ENCODE peak calls at places on chromosomes 5 and 9, in eight cellular contexts. M, G, W, B, P, S, T and Q are unnamed samples. For H3K36me3, the result is how much of the 10 kb centered on the place peaks cover.

GRCh38 chr5:121967187-121967586 is 5.4 kb downstream of the SRFBP1 start:
- DNase-seq in M (no peak), G (no peak), W (peak), B (no peak), P (no peak), S (peak), T (no peak), Q (peak)

GRCh38 chr9:38008168-38009034 is 60.6 kb downstream of the SHB start:
- DNase-seq in M (no peak), G (no peak), W (peak), B (no peak), P (peak), S (peak), T (no peak), Q (peak)

GRCh38 chr5:31638748-31639418 is at the start of gene PDZD2:
- DNase-seq in M (peak), G (peak), W (peak), B (peak), P (peak), S (peak), T (peak), Q (peak)

GRCh38 chr9:116543731-116544400 is 143.2 kb upstream of the TRIM32 start:
- DNase-seq in M (no peak), G (peak), W (peak), B (no peak), P (no peak), S (peak), T (no peak), Q (no peak)

GRCh38 chr5:72498284-72498683 is 8.9 kb downstream of the ZNF366 start:
- DNase-seq in M (no peak), G (no peak), W (peak), B (no peak), P (no peak), S (peak), T (no peak), Q (peak)

GRCh38 chr5:79243224-79243623 is 7.3 kb downstream of the JMY start:
- DNase-seq in M (no peak), G (no peak), W (no peak), B (no peak), P (no peak), S (no peak), T (no peak), Q (no peak)

GRCh38 chr9:73527521-73527920 is 375.9 kb downstream of the ANXA1 start:
- DNase-seq in M (no peak), G (no peak), W (no peak), B (no peak), P (no peak), S (peak), T (no peak), Q (peak)

GRCh38 chr5:1479581-1480188 is 34.4 kb upstream of the SLC6A3 start:
- DNase-seq in M (peak), G (no peak), W (no peak), B (peak), P (peak), S (no peak), T (peak), Q (peak)

GRCh38 chr9:2469681-2470141 is 151.9 kb upstream of the VLDLR start:
- DNase-seq in M (peak), G (peak), W (no peak), B (no peak), P (no peak), S (peak), T (peak), Q (no peak)

GRCh38 chr5:81717815-81718214 is 33.1 kb downstream of the SSBP2 start:
- DNase-seq in M (no peak), G (no peak), W (peak), B (no peak), P (no peak), S (peak), T (no peak), Q (no peak)

GRCh38 chr9:70340572-70340971 is 73.9 kb downstream of the KLF9 start:
- DNase-seq in M (peak), G (no peak), W (no peak), B (no peak), P (no peak), S (peak), T (peak), Q (peak)

GRCh38 chr9:137474271-137474670 is 15.1 kb upstream of the NSMF start:
- DNase-seq in M (no peak), G (no peak), W (no peak), B (no peak), P (no peak), S (no peak), T (no peak), Q (no peak)

GRCh38 chr9:124452841-124453585 is 2.8 kb downstream of the ADGRD2 start:
- DNase-seq in M (no peak), G (no peak), W (no peak), B (no peak), P (no peak), S (no peak), T (peak), Q (no peak)
- H3K4me3 ChIP-seq in M (peak), G (peak), W (no peak), B (no peak), P (no peak), S (no peak), T (peak), Q (peak)

DNA sequence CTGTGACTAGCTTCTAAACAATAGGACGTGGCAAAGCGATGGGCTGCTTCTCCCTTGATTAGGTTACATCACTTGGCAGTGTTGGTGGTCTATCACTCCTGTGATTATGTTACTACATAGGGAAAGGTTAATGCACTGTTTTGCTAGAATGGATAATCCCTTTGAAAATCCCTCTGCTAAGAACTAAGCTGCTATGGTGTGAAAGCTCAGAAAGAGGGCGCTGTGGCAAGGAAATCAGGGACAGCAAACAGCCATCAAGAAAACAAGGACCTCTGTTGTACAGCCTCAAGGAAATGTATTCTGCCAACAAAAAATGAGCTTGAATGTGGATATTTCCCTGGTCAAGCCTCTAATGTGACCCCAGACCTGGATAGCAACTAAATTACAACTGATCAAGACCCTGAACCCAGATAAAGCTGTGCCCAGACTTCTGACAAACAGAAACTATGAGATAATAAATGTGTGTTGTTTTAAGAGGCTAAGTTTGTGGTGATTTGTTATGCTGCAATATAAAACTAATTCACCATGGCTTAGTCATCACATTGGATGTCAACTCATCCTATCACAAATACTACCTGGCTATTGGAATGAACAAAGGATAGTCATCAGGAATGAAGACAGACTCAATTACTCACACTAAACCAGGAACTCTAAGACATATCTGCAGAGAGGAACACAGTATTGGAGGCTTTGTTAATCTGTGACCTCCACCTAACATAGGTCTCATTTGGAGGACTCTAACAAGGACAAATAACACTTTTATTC is 1215.9 kb downstream of the EFNA5 start:
- DNase-seq in M (peak), G (no peak), W (peak), B (no peak), P (no peak), S (peak), T (peak), Q (peak)
- TF ChIP-seq CTCF in M (peak), G (peak), W (peak), B (no peak), P (no peak), S (peak), T (peak), Q (peak)

DNA sequence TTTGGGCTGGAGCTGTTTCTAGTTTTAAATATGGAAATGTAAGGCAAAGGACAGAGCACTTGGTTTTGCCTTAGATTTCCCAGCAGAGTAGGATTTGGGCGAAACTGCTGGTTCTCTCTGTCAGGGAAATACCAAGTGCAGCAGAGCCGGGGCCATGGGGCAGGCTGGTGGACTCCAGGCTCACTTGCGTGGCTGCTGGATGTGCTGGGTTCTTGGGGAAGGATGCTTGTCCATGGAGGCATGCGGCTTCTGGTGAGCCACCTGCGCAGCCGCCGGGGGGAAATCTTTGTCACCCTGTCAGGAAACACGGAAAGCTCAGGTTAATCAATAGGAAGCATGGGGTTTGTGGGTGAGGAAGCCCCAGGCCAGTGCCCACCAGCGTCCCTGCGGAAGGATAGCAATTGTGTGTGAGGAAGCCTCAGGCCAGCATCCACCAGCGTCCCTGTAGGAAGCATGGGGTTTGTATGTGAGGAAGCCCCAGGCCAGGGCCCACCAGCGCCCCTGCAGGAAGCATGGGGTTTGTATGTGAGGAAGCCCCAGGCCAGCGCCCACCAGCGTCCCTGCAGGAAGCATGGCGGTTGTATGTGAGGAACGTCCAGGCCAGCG is 80.1 kb downstream of the DAP start:
- DNase-seq in M (no peak), G (no peak), W (no peak), B (no peak), P (no peak), S (no peak), T (no peak), Q (no peak)
- H3K36me3 ChIP-seq in M (under half), G (half or more), W (under half), B (under half), P (half or more), S (under half), T (under half), Q (under half)

GRCh38 chr5:129906177-129906887 is 2.1 kb downstream of the CHSY3 start:
- DNase-seq in M (peak), G (no peak), W (peak), B (no peak), P (no peak), S (peak), T (peak), Q (no peak)
- H3K4me3 ChIP-seq in M (peak), G (peak), W (peak), B (no peak), P (peak), S (peak), T (peak), Q (no peak)

GRCh38 chr9:132977626-132978450 is 656 bp upstream of the GFI1B start:
- DNase-seq in M (peak), G (peak), W (peak), B (peak), P (peak), S (peak), T (peak), Q (peak)
- TF ChIP-seq CTCF in M (peak), G (peak), W (peak), B (peak), P (peak), S (peak), T (peak), Q (peak)

DNA sequence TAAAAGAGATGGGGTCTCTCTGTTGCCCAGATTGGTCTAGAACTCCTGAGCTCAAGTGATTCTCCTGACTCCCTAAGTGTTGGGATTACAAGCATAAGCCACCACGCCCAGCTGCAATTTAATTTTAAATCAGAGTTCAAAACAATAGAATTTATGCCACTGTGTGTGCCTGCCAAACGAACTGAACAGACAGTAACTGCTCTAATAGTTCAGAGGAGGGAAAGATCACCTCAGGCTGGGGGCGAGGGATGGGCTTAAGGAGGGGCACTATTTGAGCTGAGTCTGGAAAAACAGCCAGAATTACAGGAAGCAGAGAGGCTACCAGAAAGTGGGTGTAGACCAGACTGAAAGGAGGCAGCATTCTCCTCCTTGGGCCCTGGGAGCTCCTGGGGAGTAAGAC is 12.2 kb downstream of the NOL6 start:
- DNase-seq in M (no peak), G (no peak), W (no peak), B (no peak), P (no peak), S (no peak), T (no peak), Q (no peak)
- H3K36me3 ChIP-seq in M (under half), G (half or more), W (half or more), B (under half), P (half or more), S (under half), T (under half), Q (under half)

DNA sequence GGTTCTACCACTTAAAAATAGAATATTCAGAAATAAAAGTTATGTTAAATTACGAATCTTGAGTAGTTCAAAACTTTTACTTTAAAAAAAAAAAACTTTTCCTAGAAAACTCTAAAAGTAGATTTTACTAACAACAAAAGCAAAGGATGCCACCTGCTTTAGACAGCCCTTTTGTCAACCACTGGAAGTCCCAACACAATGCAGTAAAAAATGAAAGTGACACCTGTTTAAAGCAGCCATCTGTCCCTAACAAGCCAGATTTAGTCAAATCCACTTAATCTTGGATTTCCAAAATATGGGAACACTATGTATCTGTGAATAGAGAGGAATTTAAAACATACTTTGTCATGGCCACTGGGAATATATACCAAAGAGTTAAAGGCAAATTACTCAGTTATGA is 3.8 kb downstream of the RFX3 start:
- DNase-seq in M (no peak), G (no peak), W (no peak), B (no peak), P (no peak), S (no peak), T (no peak), Q (no peak)
- H3K4me3 ChIP-seq in M (no peak), G (no peak), W (no peak), B (no peak), P (no peak), S (no peak), T (no peak), Q (no peak)

DNA sequence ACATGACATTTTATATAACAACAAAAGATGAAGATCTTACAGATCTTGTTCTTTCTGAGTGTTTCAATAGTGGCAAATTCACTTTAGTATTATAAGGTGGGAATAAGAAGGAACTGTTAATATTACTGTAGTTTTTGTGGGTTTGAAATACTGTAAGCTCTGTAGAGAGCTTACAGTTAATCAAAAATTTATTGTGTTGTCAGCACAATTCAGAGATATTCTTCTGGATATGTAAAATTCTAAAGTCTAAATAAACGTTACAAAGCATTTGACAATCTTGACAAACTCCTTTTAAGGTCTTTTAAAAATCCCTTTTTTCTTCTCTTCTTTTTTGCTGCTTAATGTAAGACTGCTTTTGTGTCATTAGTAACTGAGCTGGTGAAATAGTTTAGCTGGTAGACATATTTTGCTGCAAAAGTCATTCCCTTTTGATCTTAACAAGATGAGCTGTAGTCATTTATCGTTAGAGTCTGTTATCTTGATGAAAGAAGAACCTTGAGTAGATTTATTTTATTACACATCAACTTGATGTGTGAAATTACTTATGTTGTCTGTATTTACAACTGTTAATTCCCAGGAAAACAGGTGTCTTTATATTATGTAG is 186.1 kb downstream of the WDR70 start:
- DNase-seq in M (no peak), G (no peak), W (no peak), B (no peak), P (no peak), S (peak), T (no peak), Q (no peak)
- TF ChIP-seq CTCF in M (no peak), G (no peak), W (no peak), B (no peak), P (no peak), S (no peak), T (no peak), Q (no peak)